ENCODE peak calls at places on chromosomes 16 and 17, in nine cellular contexts. X is A172; W is activated CD8-positive, alpha-beta memory T cell treated with anti-CD3 and anti-CD28 coated beads for 4 hours; G is lower leg skin; T is caudate nucleus; S is activated effector memory CD4-positive, alpha-beta T cell treated with Interleukin-2 at 50 U/mL for 16 hours; A is stimulated activated CD8-positive, alpha-beta memory T cell treated with anti-CD3 and anti-CD28 coated beads, Interleukin-4, amount 100 ng/mL, for 4 hours; Q is T-helper 9 cell; B is RWPE1. D is an unnamed sample.

GRCh38 chr17:78366109-78366848 is 6.4 kb upstream of the SOCS3 start:
- DNase-seq in X (no peak), W (no peak), G (no peak), T (no peak), S (no peak), A (no peak), Q (no peak), B (no peak), D (no peak)

GRCh38 chr17:81722184-81723120 is 10.4 kb downstream of the SLC25A10 start:
- DNase-seq in X (peak), W (no peak), G (no peak), T (no peak), S (no peak), A (no peak), Q (no peak), B (no peak), D (no peak)

GRCh38 chr17:29042026-29042678 is 789 bp upstream of the PIPOX start:
- DNase-seq in X (no peak), W (no peak), G (no peak), T (no peak), S (no peak), A (no peak), Q (no peak), B (no peak), D (no peak)

GRCh38 chr17:21019976-21020575 is 22.7 kb downstream of the USP22 start:
- DNase-seq in X (no peak), W (no peak), G (no peak), T (peak), S (no peak), A (no peak), Q (peak), B (no peak), D (no peak)

GRCh38 chr17:7023576-7024401 is 939 bp downstream of the BCL6B start:
- DNase-seq in X (no peak), W (peak), G (peak), T (peak), S (peak), A (peak), Q (peak), B (peak), D (no peak)

GRCh38 chr17:60388742-60389141 is 3.2 kb downstream of the USP32 start:
- DNase-seq in X (no peak), W (no peak), G (no peak), T (no peak), S (no peak), A (no peak), Q (no peak), B (no peak), D (no peak)

GRCh38 chr17:49748223-49748622 is 15.7 kb downstream of the FAM117A start:
- DNase-seq in X (no peak), W (no peak), G (no peak), T (no peak), S (no peak), A (no peak), Q (peak), B (no peak), D (no peak)

GRCh38 chr17:55344514-55344997 is 77.1 kb downstream of the MMD start:
- DNase-seq in X (no peak), W (no peak), G (no peak), T (no peak), S (no peak), A (no peak), Q (no peak), B (no peak), D (no peak)

GRCh38 chr16:78770353-78771091 is 671.1 kb downstream of the WWOX start:
- DNase-seq in X (no peak), W (peak), G (peak), T (peak), S (peak), A (peak), Q (peak), B (peak), D (no peak)

GRCh38 chr17:29390856-29391631 is 881 bp downstream of the TAOK1 start:
- DNase-seq in X (no peak), W (no peak), G (peak), T (peak), S (peak), A (no peak), Q (no peak), B (peak), D (no peak)

GRCh38 chr17:4206945-4207344 is 56.8 kb downstream of the ANKFY1 start:
- DNase-seq in X (peak), W (no peak), G (peak), T (no peak), S (no peak), A (no peak), Q (no peak), B (no peak), D (no peak)

GRCh38 chr17:48023408-48024148 is 14.0 kb downstream of the COPZ2 start:
- DNase-seq in X (peak), W (no peak), G (peak), T (peak), S (peak), A (no peak), Q (peak), B (peak), D (peak)

GRCh38 chr16:83967838-83968482 is at the start of gene NECAB2:
- DNase-seq in X (no peak), W (no peak), G (no peak), T (no peak), S (no peak), A (no peak), Q (no peak), B (peak), D (peak)

GRCh38 chr17:45783593-45784292 is 377 bp upstream of the CRHR1 start:
- DNase-seq in X (no peak), W (no peak), G (peak), T (no peak), S (no peak), A (no peak), Q (no peak), B (no peak), D (peak)

GRCh38 chr16:22782299-22782698 is 31.7 kb upstream of the HS3ST2 start:
- DNase-seq in X (no peak), W (no peak), G (no peak), T (no peak), S (no peak), A (no peak), Q (no peak), B (no peak), D (no peak)

GRCh38 chr16:30747331-30747730 is 894 bp upstream of the PHKG2 start:
- DNase-seq in X (peak), W (no peak), G (no peak), T (no peak), S (no peak), A (no peak), Q (no peak), B (peak), D (no peak)

GRCh38 chr17:77092025-77092424 is 48.7 kb upstream of the SEC14L1 start:
- DNase-seq in X (no peak), W (no peak), G (no peak), T (no peak), S (no peak), A (no peak), Q (no peak), B (no peak), D (no peak)

GRCh38 chr16:67873435-67874146 is 739 bp downstream of the EDC4 start:
- DNase-seq in X (no peak), W (no peak), G (no peak), T (no peak), S (no peak), A (no peak), Q (no peak), B (no peak), D (no peak)

GRCh38 chr16:600781-601180 is 10.9 kb downstream of the RAB40C start:
- DNase-seq in X (no peak), W (no peak), G (no peak), T (no peak), S (no peak), A (no peak), Q (no peak), B (no peak), D (no peak)

GRCh38 chr17:14744716-14745115 is 443.8 kb downstream of the HS3ST3B1 start:
- DNase-seq in X (no peak), W (no peak), G (no peak), T (no peak), S (no peak), A (no peak), Q (no peak), B (no peak), D (no peak)

GRCh38 chr16:54546481-54546880 is 259.9 kb upstream of the IRX3 start:
- DNase-seq in X (no peak), W (no peak), G (no peak), T (no peak), S (no peak), A (no peak), Q (no peak), B (no peak), D (no peak)

GRCh38 chr17:46769531-46770438 is 48.7 kb downstream of the WNT3 start:
- DNase-seq in X (peak), W (no peak), G (peak), T (no peak), S (no peak), A (no peak), Q (no peak), B (no peak), D (no peak)

GRCh38 chr16:530111-530817 is 2.8 kb downstream of the CAPN15 start:
- DNase-seq in X (no peak), W (no peak), G (no peak), T (no peak), S (no peak), A (no peak), Q (no peak), B (no peak), D (no peak)

GRCh38 chr16:70754371-70754770 is 46.6 kb downstream of the VAC14 start:
- DNase-seq in X (no peak), W (no peak), G (no peak), T (no peak), S (no peak), A (no peak), Q (no peak), B (no peak), D (no peak)

GRCh38 chr16:57475711-57476339 is 10.5 kb downstream of the DOK4 start:
- DNase-seq in X (peak), W (peak), G (peak), T (no peak), S (peak), A (no peak), Q (peak), B (no peak), D (no peak)

GRCh38 chr17:27670791-27671590 is 40.0 kb downstream of the LGALS9 start:
- DNase-seq in X (no peak), W (no peak), G (no peak), T (no peak), S (no peak), A (no peak), Q (no peak), B (no peak), D (no peak)

GRCh38 chr17:64617125-64617780 is 44.9 kb downstream of the SMURF2 start:
- DNase-seq in X (no peak), W (no peak), G (no peak), T (no peak), S (no peak), A (no peak), Q (no peak), B (no peak), D (no peak)

GRCh38 chr16:54444851-54445523 is 158.4 kb upstream of the IRX3 start:
- DNase-seq in X (no peak), W (no peak), G (no peak), T (no peak), S (no peak), A (no peak), Q (no peak), B (no peak), D (no peak)

GRCh38 chr16:20320592-20320991 is 6.7 kb downstream of the GP2 start:
- DNase-seq in X (no peak), W (no peak), G (no peak), T (no peak), S (no peak), A (no peak), Q (no peak), B (no peak), D (no peak)

GRCh38 chr17:43003542-43004172 is 2.9 kb upstream of the IFI35 start:
- DNase-seq in X (peak), W (no peak), G (no peak), T (no peak), S (no peak), A (no peak), Q (no peak), B (no peak), D (no peak)

GRCh38 chr17:8881606-8882005 is 14.1 kb upstream of the PIK3R6 start:
- DNase-seq in X (no peak), W (no peak), G (no peak), T (no peak), S (no peak), A (no peak), Q (no peak), B (no peak), D (no peak)

GRCh38 chr17:17843096-17843495 is 6.3 kb upstream of the SREBF1 start:
- DNase-seq in X (no peak), W (no peak), G (no peak), T (no peak), S (no peak), A (no peak), Q (no peak), B (no peak), D (no peak)

GRCh38 chr17:66829883-66830282 is 5.0 kb upstream of the CACNG5 start:
- DNase-seq in X (no peak), W (no peak), G (peak), T (no peak), S (no peak), A (no peak), Q (no peak), B (no peak), D (no peak)

GRCh38 chr17:35898283-35899070 is 18.3 kb upstream of the CCL5 start:
- DNase-seq in X (peak), W (no peak), G (no peak), T (no peak), S (no peak), A (no peak), Q (no peak), B (no peak), D (no peak)

GRCh38 chr16:31061126-31061812 is 12.8 kb downstream of the ZNF668 start:
- DNase-seq in X (no peak), W (no peak), G (no peak), T (no peak), S (no peak), A (no peak), Q (no peak), B (no peak), D (no peak)

D was measured in HTR-8/SVneo.